ENCODE peak calls at places on chromosomes 6 and 20, in four cellular contexts. One of them, this sample, is unnamed.

GRCh38 chr6:158279615-158280014 is 32.6 kb upstream of the TULP4 start:
- DNase-seq in GM23248: no peak
- DNase-seq in HCT116: no peak
- DNase-seq in naive thymus-derived CD4-positive, alpha-beta T cell: no peak
- DNase-seq in this sample: no peak

GRCh38 chr6:17910178-17910577 is 77.3 kb downstream of the KIF13A start:
- DNase-seq in GM23248: no peak
- DNase-seq in HCT116: no peak
- DNase-seq in naive thymus-derived CD4-positive, alpha-beta T cell: no peak
- DNase-seq in this sample: no peak

GRCh38 chr6:53795702-53796450 is 1.1 kb downstream of the LRRC1 start:
- DNase-seq in GM23248: peak; percentile 62
- DNase-seq in HCT116: no peak
- DNase-seq in naive thymus-derived CD4-positive, alpha-beta T cell: peak; percentile 21
- DNase-seq in this sample: no peak

GRCh38 chr6:134431306-134431919 is 113.5 kb upstream of the SGK1 start:
- DNase-seq in GM23248: peak; percentile 62
- DNase-seq in HCT116: no peak
- DNase-seq in naive thymus-derived CD4-positive, alpha-beta T cell: no peak
- DNase-seq in this sample: peak; percentile 91

GRCh38 chr6:121897337-121897760 is 461.9 kb downstream of the GJA1 start:
- DNase-seq in GM23248: peak; percentile 45
- DNase-seq in HCT116: no peak
- DNase-seq in naive thymus-derived CD4-positive, alpha-beta T cell: no peak
- DNase-seq in this sample: peak; percentile 87

GRCh38 chr6:45436544-45437440 is 59.1 kb upstream of the SUPT3H start:
- DNase-seq in GM23248: peak; percentile 92
- DNase-seq in HCT116: no peak
- DNase-seq in naive thymus-derived CD4-positive, alpha-beta T cell: no peak
- DNase-seq in this sample: peak; percentile 92

GRCh38 chr6:35048631-35049083 is 92.5 kb downstream of the TCP11 start:
- DNase-seq in GM23248: peak; percentile 79
- DNase-seq in HCT116: no peak
- DNase-seq in naive thymus-derived CD4-positive, alpha-beta T cell: peak; percentile 44
- DNase-seq in this sample: no peak

GRCh38 chr6:101534821-101535220 is 141.3 kb downstream of the GRIK2 start:
- DNase-seq in GM23248: peak; percentile 9
- DNase-seq in HCT116: no peak
- DNase-seq in naive thymus-derived CD4-positive, alpha-beta T cell: no peak
- DNase-seq in this sample: no peak

GRCh38 chr20:18904624-18905023 is 91.0 kb downstream of the SCP2D1 start:
- DNase-seq in GM23248: peak; percentile 10
- DNase-seq in HCT116: peak; percentile 1
- DNase-seq in naive thymus-derived CD4-positive, alpha-beta T cell: no peak
- DNase-seq in this sample: no peak

GRCh38 chr20:57791946-57792328 is 82.1 kb upstream of the PMEPA1 start:
- DNase-seq in GM23248: no peak
- DNase-seq in HCT116: no peak
- DNase-seq in naive thymus-derived CD4-positive, alpha-beta T cell: no peak
- DNase-seq in this sample: no peak

GRCh38 chr20:57794600-57795346 is 85.0 kb upstream of the PMEPA1 start:
- DNase-seq in GM23248: peak; percentile 60
- DNase-seq in HCT116: no peak
- DNase-seq in naive thymus-derived CD4-positive, alpha-beta T cell: no peak
- DNase-seq in this sample: no peak

GRCh38 chr20:57792386-57793095 is 82.7 kb upstream of the PMEPA1 start:
- DNase-seq in GM23248: peak; percentile 37
- DNase-seq in HCT116: no peak
- DNase-seq in naive thymus-derived CD4-positive, alpha-beta T cell: no peak
- DNase-seq in this sample: peak; percentile 10

GRCh38 chr20:57795347-57795697 is 85.5 kb upstream of the PMEPA1 start:
- DNase-seq in GM23248: peak; percentile 54
- DNase-seq in HCT116: no peak
- DNase-seq in naive thymus-derived CD4-positive, alpha-beta T cell: no peak
- DNase-seq in this sample: no peak

DNA sequence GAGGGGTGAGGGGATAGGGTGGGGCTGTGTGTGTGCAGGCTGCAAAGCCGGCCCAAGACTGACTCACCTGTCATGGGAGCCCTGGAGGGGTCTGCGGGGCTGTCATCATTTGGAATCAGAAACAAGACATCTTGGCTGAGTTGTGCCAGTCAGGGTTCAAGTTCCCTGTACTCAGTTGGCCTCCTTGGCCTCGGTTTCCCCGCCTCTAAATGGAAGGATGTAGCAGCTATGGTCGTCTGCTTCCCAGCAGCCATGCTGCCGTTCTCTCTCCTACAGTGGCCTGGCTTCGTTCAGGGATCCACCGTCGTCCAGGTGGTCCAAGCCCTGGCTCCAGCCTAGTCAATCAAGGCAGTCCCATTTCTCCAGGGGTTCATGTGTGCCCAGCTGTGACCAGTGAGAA is 83.6 kb upstream of the PMEPA1 start:
- DNase-seq in GM23248: no peak
- DNase-seq in HCT116: no peak
- DNase-seq in naive thymus-derived CD4-positive, alpha-beta T cell: no peak
- DNase-seq in this sample: no peak
- H3K27me3 ChIP-seq in GM23248: peaks cover 10% of the 10 kb centered on the region
- H3K27me3 ChIP-seq in HCT116: peaks cover 16% of the 10 kb centered on the region
- H3K27me3 ChIP-seq in naive thymus-derived CD4-positive, alpha-beta T cell: no peaks in the 10 kb centered on the region
- H3K27me3 ChIP-seq in this sample: peaks cover 2% of the 10 kb centered on the region

GRCh38 chr6:6330407-6330806 is 9.9 kb upstream of the F13A1 start:
- DNase-seq in GM23248: no peak
- DNase-seq in HCT116: no peak
- DNase-seq in naive thymus-derived CD4-positive, alpha-beta T cell: no peak
- DNase-seq in this sample: no peak
- H3K4me3 ChIP-seq in GM23248: no peak overlapping the region
- H3K4me3 ChIP-seq in HCT116: no peak overlapping the region
- H3K4me3 ChIP-seq in naive thymus-derived CD4-positive, alpha-beta T cell: no peak overlapping the region
- H3K4me3 ChIP-seq in this sample: no peak overlapping the region

GRCh38 chr20:4737857-4738627 is 16.3 kb downstream of the PRND start:
- DNase-seq in GM23248: no peak
- DNase-seq in HCT116: no peak
- DNase-seq in naive thymus-derived CD4-positive, alpha-beta T cell: no peak
- DNase-seq in this sample: no peak
- H3K36me3 ChIP-seq in GM23248: no peaks in the 10 kb centered on the region
- H3K36me3 ChIP-seq in HCT116: no peaks in the 10 kb centered on the region
- H3K36me3 ChIP-seq in naive thymus-derived CD4-positive, alpha-beta T cell: no peaks in the 10 kb centered on the region
- H3K36me3 ChIP-seq in this sample: no peaks in the 10 kb centered on the region

DNA sequence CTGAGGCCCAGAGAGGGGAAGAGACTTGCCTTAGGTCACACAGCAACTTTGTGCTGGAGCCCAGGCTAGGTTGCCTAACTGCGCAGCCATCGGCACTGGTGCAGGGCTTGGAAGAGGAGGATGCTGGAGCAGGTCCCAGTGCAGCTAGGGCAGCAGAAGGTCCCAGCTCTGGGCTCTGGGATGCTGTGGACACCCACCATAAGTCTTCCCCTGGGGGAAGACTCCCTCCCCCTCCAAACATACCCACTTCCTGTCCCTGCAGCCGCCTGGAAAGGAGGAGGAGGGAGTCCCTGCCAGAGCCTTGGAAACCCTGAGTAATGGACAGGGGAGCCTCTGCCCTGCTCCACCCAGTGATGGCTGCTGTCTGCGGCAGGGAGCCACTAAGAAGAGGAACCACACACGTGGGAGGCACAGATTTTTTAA is 93.6 kb downstream of the NCR2 start:
- DNase-seq in GM23248: peak; percentile 89
- DNase-seq in HCT116: no peak
- DNase-seq in naive thymus-derived CD4-positive, alpha-beta T cell: no peak
- DNase-seq in this sample: peak; percentile 4
- H3K27me3 ChIP-seq in GM23248: peaks cover 23% of the 10 kb centered on the region
- H3K27me3 ChIP-seq in HCT116: no peaks in the 10 kb centered on the region
- H3K27me3 ChIP-seq in naive thymus-derived CD4-positive, alpha-beta T cell: peaks cover 27% of the 10 kb centered on the region
- H3K27me3 ChIP-seq in this sample: peaks cover 11% of the 10 kb centered on the region

GRCh38 chr6:40286721-40287120 is 300.4 kb downstream of the LRFN2 start:
- DNase-seq in GM23248: no peak
- DNase-seq in HCT116: no peak
- DNase-seq in naive thymus-derived CD4-positive, alpha-beta T cell: no peak
- DNase-seq in this sample: no peak

GRCh38 chr6:40286027-40286426 is 301.1 kb downstream of the LRFN2 start:
- DNase-seq in GM23248: no peak
- DNase-seq in HCT116: no peak
- DNase-seq in naive thymus-derived CD4-positive, alpha-beta T cell: no peak
- DNase-seq in this sample: no peak

GRCh38 chr6:40287296-40287820 is 299.8 kb downstream of the LRFN2 start:
- DNase-seq in GM23248: no peak
- DNase-seq in HCT116: no peak
- DNase-seq in naive thymus-derived CD4-positive, alpha-beta T cell: no peak
- DNase-seq in this sample: peak; percentile 60

GRCh38 chr6:40288919-40289318 is 298.2 kb downstream of the LRFN2 start:
- DNase-seq in GM23248: no peak
- DNase-seq in HCT116: no peak
- DNase-seq in naive thymus-derived CD4-positive, alpha-beta T cell: no peak
- DNase-seq in this sample: no peak

GRCh38 chr6:40285535-40285934 is 301.6 kb downstream of the LRFN2 start:
- DNase-seq in GM23248: no peak
- DNase-seq in HCT116: no peak
- DNase-seq in naive thymus-derived CD4-positive, alpha-beta T cell: no peak
- DNase-seq in this sample: no peak
- H3K4me3 ChIP-seq in GM23248: no peak overlapping the region
- H3K4me3 ChIP-seq in HCT116: no peak overlapping the region
- H3K4me3 ChIP-seq in naive thymus-derived CD4-positive, alpha-beta T cell: no peak overlapping the region
- H3K4me3 ChIP-seq in this sample: no peak overlapping the region

GRCh38 chr6:146029573-146030184 is 817 bp downstream of the GRM1 start:
- DNase-seq in GM23248: no peak
- DNase-seq in HCT116: no peak
- DNase-seq in naive thymus-derived CD4-positive, alpha-beta T cell: no peak
- DNase-seq in this sample: no peak

GRCh38 chr6:146027586-146028249 is 1.1 kb upstream of the GRM1 start:
- DNase-seq in GM23248: peak; percentile 2
- DNase-seq in HCT116: no peak
- DNase-seq in naive thymus-derived CD4-positive, alpha-beta T cell: no peak
- DNase-seq in this sample: no peak

GRCh38 chr6:146028835-146029572 is at the start of gene GRM1:
- DNase-seq in GM23248: no peak
- DNase-seq in HCT116: no peak
- DNase-seq in naive thymus-derived CD4-positive, alpha-beta T cell: no peak
- DNase-seq in this sample: no peak

GRCh38 chr6:146028250-146028789 is 542 bp upstream of the GRM1 start:
- DNase-seq in GM23248: peak; percentile 74
- DNase-seq in HCT116: no peak
- DNase-seq in naive thymus-derived CD4-positive, alpha-beta T cell: peak; percentile 20
- DNase-seq in this sample: peak; percentile 32

DNA sequence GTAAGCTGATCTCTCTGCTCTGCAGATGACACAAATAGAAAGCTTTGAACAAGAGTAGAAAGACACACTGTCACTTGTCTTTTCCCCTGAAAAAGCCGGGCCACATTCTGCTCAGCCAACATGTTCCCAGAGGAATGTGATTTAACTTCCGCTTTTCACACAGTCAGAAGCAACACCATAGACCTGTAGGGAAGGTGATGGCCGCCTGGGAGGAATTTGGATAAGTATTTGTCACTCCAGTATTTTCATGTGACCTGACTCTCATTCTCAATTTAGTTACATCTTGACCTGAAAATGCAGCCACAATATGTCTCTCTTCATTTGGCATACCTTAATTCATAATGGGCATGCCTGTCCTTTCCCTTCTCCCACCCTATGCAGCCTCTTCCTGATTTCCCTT is 2.0 kb upstream of the GRM1 start:
- DNase-seq in GM23248: no peak
- DNase-seq in HCT116: no peak
- DNase-seq in naive thymus-derived CD4-positive, alpha-beta T cell: no peak
- DNase-seq in this sample: no peak
- H3K36me3 ChIP-seq in GM23248: no peaks in the 10 kb centered on the region
- H3K36me3 ChIP-seq in HCT116: no peaks in the 10 kb centered on the region
- H3K36me3 ChIP-seq in naive thymus-derived CD4-positive, alpha-beta T cell: no peaks in the 10 kb centered on the region
- H3K36me3 ChIP-seq in this sample: no peaks in the 10 kb centered on the region

GRCh38 chr20:51567622-51568021 is 25.1 kb upstream of the NFATC2 start:
- DNase-seq in GM23248: no peak
- DNase-seq in HCT116: no peak
- DNase-seq in naive thymus-derived CD4-positive, alpha-beta T cell: no peak
- DNase-seq in this sample: no peak
- H3K27me3 ChIP-seq in GM23248: peaks cover 11% of the 10 kb centered on the region
- H3K27me3 ChIP-seq in HCT116: peaks cover 6% of the 10 kb centered on the region
- H3K27me3 ChIP-seq in naive thymus-derived CD4-positive, alpha-beta T cell: peaks cover 4% of the 10 kb centered on the region
- H3K27me3 ChIP-seq in this sample: peaks cover 15% of the 10 kb centered on the region

GRCh38 chr6:150720774-150721233 is 121.1 kb downstream of the PLEKHG1 start:
- DNase-seq in GM23248: peak; percentile 6
- DNase-seq in HCT116: peak; percentile 73
- DNase-seq in naive thymus-derived CD4-positive, alpha-beta T cell: no peak
- DNase-seq in this sample: peak; percentile 96
- H3K4me3 ChIP-seq in GM23248: no peak overlapping the region
- H3K4me3 ChIP-seq in HCT116: peak overlapping the region; percentile 4
- H3K4me3 ChIP-seq in naive thymus-derived CD4-positive, alpha-beta T cell: no peak overlapping the region
- H3K4me3 ChIP-seq in this sample: no peak overlapping the region

GRCh38 chr20:34096699-34097420 is 15.2 kb downstream of the EIF2S2 start:
- DNase-seq in GM23248: no peak
- DNase-seq in HCT116: no peak
- DNase-seq in naive thymus-derived CD4-positive, alpha-beta T cell: no peak
- DNase-seq in this sample: no peak

GRCh38 chr20:34098570-34098969 is 13.5 kb downstream of the EIF2S2 start:
- DNase-seq in GM23248: no peak
- DNase-seq in HCT116: no peak
- DNase-seq in naive thymus-derived CD4-positive, alpha-beta T cell: no peak
- DNase-seq in this sample: no peak

GRCh38 chr20:34099675-34100074 is 12.4 kb downstream of the EIF2S2 start:
- DNase-seq in GM23248: no peak
- DNase-seq in HCT116: no peak
- DNase-seq in naive thymus-derived CD4-positive, alpha-beta T cell: no peak
- DNase-seq in this sample: no peak

GRCh38 chr20:34093895-34094294 is 18.1 kb downstream of the EIF2S2 start:
- DNase-seq in GM23248: no peak
- DNase-seq in HCT116: no peak
- DNase-seq in naive thymus-derived CD4-positive, alpha-beta T cell: no peak
- DNase-seq in this sample: no peak

DNA sequence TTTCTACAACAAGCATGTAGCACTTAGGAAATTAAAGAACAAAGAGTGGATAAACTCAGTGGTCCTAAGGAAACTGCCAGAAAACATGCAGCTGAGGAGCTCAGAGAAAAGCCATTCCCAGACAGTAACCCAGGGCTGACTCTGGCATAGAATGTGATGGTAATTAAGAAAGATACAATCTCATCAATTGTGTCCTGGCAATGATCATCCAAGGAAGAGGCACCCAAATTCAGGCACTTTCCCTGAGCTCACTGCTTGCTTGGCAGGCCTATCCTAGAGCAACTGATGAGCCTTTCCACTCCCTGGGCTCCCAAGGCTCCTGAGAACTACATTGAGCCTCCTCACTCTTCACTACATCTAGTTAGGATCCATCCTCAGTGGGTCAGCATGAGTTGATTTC is 16.2 kb downstream of the EIF2S2 start:
- DNase-seq in GM23248: no peak
- DNase-seq in HCT116: no peak
- DNase-seq in naive thymus-derived CD4-positive, alpha-beta T cell: no peak
- DNase-seq in this sample: no peak
- H3K36me3 ChIP-seq in GM23248: peaks cover 95% of the 10 kb centered on the region
- H3K36me3 ChIP-seq in HCT116: peaks cover 73% of the 10 kb centered on the region
- H3K36me3 ChIP-seq in naive thymus-derived CD4-positive, alpha-beta T cell: peaks cover 90% of the 10 kb centered on the region
- H3K36me3 ChIP-seq in this sample: peaks cover 31% of the 10 kb centered on the region

This sample was measured in bronchial epithelial cell.